ENCODE peak calls at places on chromosomes 1 and 21, in nine cellular contexts. K is ovary; Y is transverse colon; L is CD8-positive, alpha-beta T cell; O is lung; X is HepG2; P is SK-N-SH; N is uterus; E is fibroblast of lung. A is an unnamed sample.

GRCh38 chr1:37493336-37494098 is 19.1 kb downstream of the ZC3H12A start:
- DNase-seq in K (no peak), Y (no peak), L (no peak), O (no peak), X (no peak), P (no peak), N (no peak), E (no peak), A (no peak)

GRCh38 chr1:67963263-67963662 is 87.2 kb downstream of the DIRAS3 start:
- DNase-seq in K (no peak), Y (no peak), L (no peak), O (no peak), X (no peak), P (no peak), N (no peak), E (no peak), A (no peak)

GRCh38 chr1:26733982-26734381 is 38.2 kb downstream of the ARID1A start:
- DNase-seq in K (no peak), Y (no peak), L (no peak), O (no peak), X (no peak), P (no peak), N (no peak), E (peak; percentile 72), A (peak; percentile 90)

GRCh38 chr1:978835-979743 is 2.8 kb downstream of the PERM1 start:
- DNase-seq in K (peak; percentile 29), Y (no peak), L (no peak), O (no peak), X (no peak), P (no peak), N (no peak), E (no peak), A (no peak)

GRCh38 chr1:21175324-21175669 is 1.4 kb downstream of the EIF4G3 start:
- DNase-seq in K (no peak), Y (peak; percentile 65), L (no peak), O (peak; percentile 42), X (no peak), P (peak; percentile 20), N (no peak), E (peak; percentile 43), A (peak; percentile 34)

GRCh38 chr21:36763305-36763704 is 64.4 kb downstream of the SIM2 start:
- DNase-seq in K (no peak), Y (no peak), L (no peak), O (no peak), X (no peak), P (no peak), N (no peak), E (no peak), A (no peak)

GRCh38 chr21:17438642-17439041 is 74.2 kb upstream of the CXADR start:
- DNase-seq in K (no peak), Y (no peak), L (no peak), O (no peak), X (peak; percentile 87), P (peak; percentile 44), N (no peak), E (no peak), A (no peak)

GRCh38 chr1:119347858-119348257 is 20.7 kb upstream of the HAO2 start:
- DNase-seq in K (no peak), Y (no peak), L (no peak), O (no peak), X (no peak), P (no peak), N (no peak), E (no peak), A (peak; percentile 49)

GRCh38 chr1:107831921-107832320 is 133.1 kb downstream of the VAV3 start:
- DNase-seq in K (no peak), Y (no peak), L (no peak), O (no peak), X (no peak), P (no peak), N (no peak), E (no peak), A (no peak)

GRCh38 chr1:163337631-163338030 is 15.9 kb downstream of the NUF2 start:
- DNase-seq in K (no peak), Y (no peak), L (no peak), O (no peak), X (no peak), P (no peak), N (no peak), E (peak; percentile 63), A (no peak)

GRCh38 chr1:85867189-85867588 is 159.0 kb upstream of the ZNHIT6 start:
- DNase-seq in K (no peak), Y (no peak), L (no peak), O (no peak), X (no peak), P (no peak), N (no peak), E (no peak), A (no peak)

GRCh38 chr1:87151500-87152421 is 176.9 kb upstream of the LMO4 start:
- DNase-seq in K (peak; percentile 71), Y (peak; percentile 62), L (no peak), O (peak; percentile 67), X (no peak), P (no peak), N (peak; percentile 66), E (peak; percentile 64), A (no peak)

GRCh38 chr1:153550827-153551512 is 1.9 kb upstream of the S100A3 start:
- DNase-seq in K (peak; percentile 10), Y (peak; percentile 8), L (no peak), O (no peak), X (no peak), P (no peak), N (peak; percentile 12), E (no peak), A (no peak)

GRCh38 chr1:153550398-153550758 is 1.3 kb upstream of the S100A3 start:
- DNase-seq in K (no peak), Y (no peak), L (no peak), O (no peak), X (no peak), P (no peak), N (no peak), E (no peak), A (no peak)

GRCh38 chr1:153549741-153550397 is 811 bp upstream of the S100A3 start:
- DNase-seq in K (peak; percentile 25), Y (peak; percentile 5), L (no peak), O (no peak), X (no peak), P (no peak), N (peak; percentile 18), E (no peak), A (peak; percentile 6)

GRCh38 chr1:153547560-153548551 is 1.2 kb downstream of the S100A3 start:
- DNase-seq in K (peak; percentile 23), Y (peak; percentile 7), L (no peak), O (no peak), X (no peak), P (no peak), N (no peak), E (no peak), A (peak; percentile 12)

GRCh38 chr1:153548722-153549695 is at the start of gene S100A3:
- DNase-seq in K (peak; percentile 67), Y (peak; percentile 51), L (no peak), O (no peak), X (no peak), P (no peak), N (peak; percentile 82), E (peak; percentile 84), A (peak; percentile 75)
- TF ChIP-seq CTCF in K (no peak), Y (no peak), L (no peak), O (no peak), X (no peak), P (peak; percentile 56), N (peak; percentile 11), E (peak; percentile 17), A (peak; percentile 5)

GRCh38 chr1:232574867-232575523 is 54.9 kb downstream of the SIPA1L2 start:
- DNase-seq in K (no peak), Y (no peak), L (no peak), O (no peak), X (no peak), P (no peak), N (no peak), E (peak; percentile 48), A (peak; percentile 70)
- H3K4me1 ChIP-seq in K (peaks cover 4% of the 10 kb centered on the region), Y (peaks cover 2% of the 10 kb centered on the region), L (peaks cover 23% of the 10 kb centered on the region), O (peaks cover 34% of the 10 kb centered on the region), X (no peaks in the 10 kb centered on the region), P (peaks cover 5% of the 10 kb centered on the region), N (no peaks in the 10 kb centered on the region), E (no peaks in the 10 kb centered on the region), A (no peaks in the 10 kb centered on the region)

GRCh38 chr1:212981025-212981495 is 30.7 kb downstream of the VASH2 start:
- DNase-seq in K (no peak), Y (no peak), L (no peak), O (peak; percentile 38), X (no peak), P (no peak), N (peak; percentile 31), E (no peak), A (no peak)

GRCh38 chr1:212983482-212983881 is 32.2 kb downstream of the ANGEL2 start:
- DNase-seq in K (no peak), Y (no peak), L (no peak), O (peak; percentile 20), X (no peak), P (no peak), N (no peak), E (no peak), A (no peak)

GRCh38 chr1:212982430-212983152 is 32.2 kb downstream of the VASH2 start:
- DNase-seq in K (no peak), Y (no peak), L (no peak), O (peak; percentile 15), X (no peak), P (no peak), N (no peak), E (no peak), A (no peak)

GRCh38 chr1:212980123-212980800 is 29.9 kb downstream of the VASH2 start:
- DNase-seq in K (no peak), Y (no peak), L (no peak), O (no peak), X (no peak), P (no peak), N (no peak), E (peak; percentile 55), A (no peak)

DNA sequence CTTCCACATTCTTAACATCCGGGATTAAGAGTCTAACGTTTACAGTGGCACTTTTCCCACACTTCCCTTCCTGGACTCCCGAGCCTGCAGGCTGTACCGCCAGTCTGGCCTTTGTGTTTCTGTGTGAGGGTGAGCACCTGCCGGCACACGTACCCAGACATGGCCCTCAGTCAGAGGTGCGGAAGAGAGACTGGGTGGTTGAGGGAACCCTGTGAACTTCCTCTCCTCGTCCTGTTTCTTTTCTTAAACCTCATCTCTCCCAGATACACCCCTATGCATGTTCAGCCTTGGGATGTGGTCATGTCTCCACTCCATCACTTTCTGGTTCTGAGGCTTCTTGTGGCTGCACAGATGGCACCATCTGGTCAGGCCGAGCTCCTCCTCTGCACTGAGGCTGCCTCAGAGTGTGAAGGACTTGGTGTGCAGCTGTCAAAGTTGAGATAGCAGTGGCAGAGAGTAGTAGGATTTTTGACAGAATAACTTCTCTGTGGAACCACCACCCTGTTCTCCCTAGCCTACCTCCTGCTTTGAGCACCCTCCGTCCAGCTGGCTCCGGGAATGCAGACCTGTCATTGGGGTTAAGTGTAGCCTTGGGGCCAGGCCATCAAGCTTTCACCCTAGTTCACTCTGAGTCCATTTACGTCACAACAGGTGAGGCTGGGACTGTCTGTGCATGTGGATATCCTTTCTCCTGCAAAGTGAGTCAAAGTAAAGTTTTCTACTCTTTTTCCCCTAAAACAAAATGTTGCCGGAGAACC is 31.4 kb downstream of the VASH2 start:
- DNase-seq in K (no peak), Y (no peak), L (no peak), O (peak; percentile 28), X (no peak), P (no peak), N (no peak), E (no peak), A (no peak)
- TF ChIP-seq CTCF in K (no peak), Y (no peak), L (no peak), O (no peak), X (no peak), P (no peak), N (no peak), E (no peak), A (no peak)

GRCh38 chr1:59291566-59291965 is 5.3 kb upstream of the FGGY start:
- DNase-seq in K (no peak), Y (no peak), L (no peak), O (no peak), X (no peak), P (no peak), N (no peak), E (no peak), A (no peak)
- H3K4me1 ChIP-seq in K (no peaks in the 10 kb centered on the region), Y (peaks cover 6% of the 10 kb centered on the region), L (no peaks in the 10 kb centered on the region), O (peaks cover 4% of the 10 kb centered on the region), X (peaks cover 47% of the 10 kb centered on the region), P (no peaks in the 10 kb centered on the region), N (no peaks in the 10 kb centered on the region), E (peaks cover 2% of the 10 kb centered on the region), A (peaks cover 8% of the 10 kb centered on the region)

A was measured in mammary epithelial cell.